ENCODE peak calls at places on chromosomes 6 and 20, in nine cellular contexts. U, Y, P, Z, J, C, I, E and H are unnamed samples.

GRCh38 chr6:64186562-64186961 is 551.0 kb downstream of the PHF3 start:
- DNase-seq in U (no peak), Y (no peak), P (no peak), Z (no peak), J (no peak), C (no peak), I (no peak), E (no peak), H (no peak)

GRCh38 chr6:3867616-3868502 is 18.7 kb downstream of the FAM50B start:
- DNase-seq in U (peak; percentile 66), Y (no peak), P (no peak), Z (no peak), J (no peak), C (no peak), I (no peak), E (no peak), H (no peak)

GRCh38 chr6:168219804-168220203 is 99.8 kb downstream of the DACT2 start:
- DNase-seq in U (no peak), Y (no peak), P (no peak), Z (no peak), J (no peak), C (no peak), I (no peak), E (no peak), H (no peak)

GRCh38 chr20:32482251-32483220 is 102.6 kb downstream of the NOL4L start:
- DNase-seq in U (no peak), Y (peak; percentile 41), P (no peak), Z (peak; percentile 57), J (peak; percentile 63), C (peak; percentile 60), I (no peak), E (peak; percentile 38), H (no peak)

GRCh38 chr6:142014515-142014914 is 118.2 kb upstream of the GJE1 start:
- DNase-seq in U (peak; percentile 91), Y (no peak), P (peak; percentile 41), Z (no peak), J (no peak), C (no peak), I (no peak), E (no peak), H (peak; percentile 57)

GRCh38 chr6:38773338-38773737 is 58.2 kb downstream of the DNAH8 start:
- DNase-seq in U (peak; percentile 43), Y (no peak), P (no peak), Z (peak; percentile 22), J (no peak), C (peak; percentile 22), I (no peak), E (no peak), H (no peak)

GRCh38 chr6:17202526-17202925 is 78.6 kb upstream of the RBM24 start:
- DNase-seq in U (no peak), Y (no peak), P (no peak), Z (peak; percentile 28), J (no peak), C (no peak), I (no peak), E (no peak), H (no peak)

GRCh38 chr20:53899351-53900167 is 170.8 kb downstream of the BCAS1 start:
- DNase-seq in U (peak; percentile 97), Y (peak; percentile 82), P (no peak), Z (peak; percentile 68), J (no peak), C (no peak), I (no peak), E (peak; percentile 69), H (no peak)

GRCh38 chr6:51814418-51814817 is 273.0 kb downstream of the PKHD1 start:
- DNase-seq in U (peak; percentile 6), Y (no peak), P (no peak), Z (no peak), J (no peak), C (no peak), I (no peak), E (no peak), H (no peak)

GRCh38 chr6:48069280-48069679 is 41.7 kb downstream of the PTCHD4 start:
- DNase-seq in U (no peak), Y (no peak), P (no peak), Z (no peak), J (no peak), C (no peak), I (no peak), E (no peak), H (no peak)

GRCh38 chr6:137430954-137431353 is 63.2 kb downstream of the OLIG3 start:
- DNase-seq in U (no peak), Y (peak; percentile 62), P (no peak), Z (no peak), J (no peak), C (no peak), I (no peak), E (no peak), H (no peak)

GRCh38 chr20:1809121-1809520 is 86.1 kb upstream of the SIRPA start:
- DNase-seq in U (peak; percentile 99), Y (no peak), P (peak; percentile 38), Z (no peak), J (no peak), C (no peak), I (no peak), E (no peak), H (peak; percentile 60)

GRCh38 chr6:166032366-166033171 is 135.1 kb downstream of the TBXT start:
- DNase-seq in U (no peak), Y (no peak), P (peak; percentile 72), Z (peak; percentile 22), J (peak; percentile 73), C (no peak), I (no peak), E (no peak), H (peak; percentile 43)

GRCh38 chr20:64108731-64109389 is 1.5 kb upstream of the NPBWR2 start:
- DNase-seq in U (no peak), Y (peak; percentile 14), P (no peak), Z (peak; percentile 4), J (no peak), C (no peak), I (no peak), E (no peak), H (no peak)

GRCh38 chr6:34044945-34045595 is 100.8 kb downstream of the GRM4 start:
- DNase-seq in U (no peak), Y (no peak), P (no peak), Z (no peak), J (no peak), C (no peak), I (no peak), E (peak; percentile 25), H (no peak)
- TF ChIP-seq CTCF in U (no peak), Y (no peak), P (no peak), Z (no peak), J (no peak), C (no peak), I (no peak), E (no peak), H (no peak)

GRCh38 chr20:3751284-3751663 is 16.3 kb downstream of the ADISSP start:
- DNase-seq in U (no peak), Y (no peak), P (no peak), Z (no peak), J (no peak), C (no peak), I (no peak), E (no peak), H (no peak)
- TF ChIP-seq CTCF in U (no peak), Y (no peak), P (peak; percentile 9), Z (no peak), J (no peak), C (no peak), I (no peak), E (no peak), H (no peak)

GRCh38 chr6:1285589-1286340 is 26.1 kb upstream of the FOXQ1 start:
- DNase-seq in U (peak; percentile 57), Y (no peak), P (peak; percentile 53), Z (no peak), J (no peak), C (no peak), I (no peak), E (no peak), H (peak; percentile 78)
- TF ChIP-seq CTCF in U (no peak), Y (no peak), P (no peak), Z (no peak), J (no peak), C (no peak), I (no peak), E (no peak), H (peak; percentile 15)

GRCh38 chr6:45486739-45487138 is 109.0 kb upstream of the SUPT3H start:
- DNase-seq in U (no peak), Y (no peak), P (no peak), Z (no peak), J (no peak), C (no peak), I (no peak), E (no peak), H (no peak)

GRCh38 chr6:45487645-45488044 is 109.9 kb upstream of the SUPT3H start:
- DNase-seq in U (no peak), Y (no peak), P (no peak), Z (no peak), J (no peak), C (no peak), I (no peak), E (no peak), H (no peak)

GRCh38 chr6:45491048-45491447 is 113.3 kb upstream of the SUPT3H start:
- DNase-seq in U (no peak), Y (no peak), P (no peak), Z (no peak), J (no peak), C (no peak), I (no peak), E (no peak), H (no peak)

GRCh38 chr6:45488269-45488668 is 110.5 kb upstream of the SUPT3H start:
- DNase-seq in U (no peak), Y (no peak), P (no peak), Z (no peak), J (no peak), C (no peak), I (no peak), E (no peak), H (no peak)

GRCh38 chr6:45488884-45489283 is 111.2 kb upstream of the SUPT3H start:
- DNase-seq in U (no peak), Y (no peak), P (no peak), Z (no peak), J (no peak), C (no peak), I (no peak), E (no peak), H (no peak)
- TF ChIP-seq CTCF in U (no peak), Y (no peak), P (no peak), Z (no peak), J (no peak), C (no peak), I (no peak), E (no peak), H (no peak)